ENCODE peak calls at places on chromosomes 11 and 22, in seven cellular contexts. Y is cardiac muscle cell, O is NCI-H2081 treated with DMSO at 0.1 percent for 48 hours, E is colonic mucosa, X is NCI-H187, C is brain microvascular endothelial cell, J is C1 segment of cervical spinal cord. R is an unnamed sample.

GRCh38 chr22:20435436-20436308 is 2.0 kb downstream of the SCARF2 start:
- DNase-seq in Y (no peak), O (no peak), E (no peak), X (no peak), C (no peak), J (no peak), R (no peak)

GRCh38 chr11:62217191-62217748 is 8.8 kb downstream of the SCGB2A1 start:
- DNase-seq in Y (peak), O (no peak), E (no peak), X (no peak), C (no peak), J (no peak), R (no peak)

GRCh38 chr22:30305519-30305905 is 16.2 kb upstream of the CASTOR1 start:
- DNase-seq in Y (no peak), O (no peak), E (peak), X (no peak), C (no peak), J (no peak), R (no peak)

GRCh38 chr11:50333861-50334260 is 301.2 kb downstream of the OR4C45 start:
- DNase-seq in Y (no peak), O (no peak), E (no peak), X (no peak), C (no peak), J (no peak), R (no peak)

GRCh38 chr11:122322369-122322768 is 206.4 kb upstream of the BLID start:
- DNase-seq in Y (no peak), O (no peak), E (no peak), X (no peak), C (no peak), J (no peak), R (no peak)

GRCh38 chr22:32920032-32920628 is 118.6 kb downstream of the TIMP3 start:
- DNase-seq in Y (no peak), O (no peak), E (peak), X (no peak), C (no peak), J (no peak), R (no peak)

GRCh38 chr22:45508814-45509213 is 6.1 kb downstream of the FBLN1 start:
- DNase-seq in Y (no peak), O (no peak), E (no peak), X (no peak), C (no peak), J (no peak), R (no peak)

GRCh38 chr22:31347251-31348008 is 1.3 kb upstream of the PATZ1 start:
- DNase-seq in Y (peak), O (no peak), E (peak), X (no peak), C (peak), J (peak), R (peak)

GRCh38 chr22:45834241-45834640 is 142.7 kb downstream of the WNT7B start:
- DNase-seq in Y (no peak), O (no peak), E (no peak), X (no peak), C (no peak), J (no peak), R (no peak)

GRCh38 chr22:25900390-25900789 is 158.4 kb downstream of the MYO18B start:
- DNase-seq in Y (no peak), O (no peak), E (no peak), X (no peak), C (no peak), J (no peak), R (no peak)